ENCODE peak calls at places on chromosome 14, in nine cellular contexts. J is NCI-H774; U is GM10248; O is M059J; A is stimulated activated CD8-positive, alpha-beta memory T cell treated with anti-CD3 and anti-CD28 coated beads, Interleukin-15, amount 100 ng/mL, for 24 hours; I is cerebellar cortex; V is B cell; N is upper lobe of right lung; C is activated naive CD4-positive, alpha-beta T cell treated with Interleukin-2 at 50 U/mL for 16 hours. M is an unnamed sample.

GRCh38 chr14:81200041-81200440 is 20.7 kb downstream of the GTF2A1 start:
- DNase-seq in J (no peak), U (no peak), O (no peak), A (no peak), I (no peak), V (no peak), N (no peak), C (peak), M (no peak)

GRCh38 chr14:81771876-81772275 is 238.2 kb upstream of the SEL1L start:
- DNase-seq in J (no peak), U (no peak), O (no peak), A (no peak), I (no peak), V (no peak), N (no peak), C (no peak), M (no peak)

GRCh38 chr14:69848903-69849391 is 30.3 kb upstream of the SMOC1 start:
- DNase-seq in J (peak), U (no peak), O (no peak), A (no peak), I (no peak), V (no peak), N (no peak), C (no peak), M (no peak)

GRCh38 chr14:77124345-77125274 is 17.0 kb downstream of the ZDHHC22 start:
- DNase-seq in J (peak), U (peak), O (peak), A (no peak), I (peak), V (peak), N (peak), C (peak), M (peak)

GRCh38 chr14:104373055-104373854 is 206.3 kb upstream of the C14orf180 start:
- DNase-seq in J (peak), U (no peak), O (no peak), A (no peak), I (no peak), V (no peak), N (no peak), C (no peak), M (no peak)

GRCh38 chr14:44649056-44649455 is 142.0 kb upstream of the FSCB start:
- DNase-seq in J (no peak), U (no peak), O (no peak), A (no peak), I (no peak), V (no peak), N (no peak), C (no peak), M (no peak)

GRCh38 chr14:28952707-28953106 is 186.1 kb downstream of the FOXG1 start:
- DNase-seq in J (peak), U (no peak), O (no peak), A (no peak), I (no peak), V (no peak), N (no peak), C (no peak), M (no peak)

GRCh38 chr14:100262545-100262944 is 23.6 kb downstream of the YY1 start:
- DNase-seq in J (no peak), U (no peak), O (no peak), A (no peak), I (no peak), V (no peak), N (no peak), C (no peak), M (no peak)

GRCh38 chr14:53278602-53279506 is 125.7 kb upstream of the DDHD1 start:
- DNase-seq in J (no peak), U (no peak), O (peak), A (no peak), I (no peak), V (no peak), N (no peak), C (no peak), M (no peak)

GRCh38 chr14:21068521-21069387 is 1.4 kb upstream of the ARHGEF40 start:
- DNase-seq in J (peak), U (peak), O (peak), A (no peak), I (peak), V (peak), N (no peak), C (peak), M (peak)

GRCh38 chr14:94144765-94145164 is 15.4 kb upstream of the IFI27L2 start:
- DNase-seq in J (no peak), U (no peak), O (no peak), A (no peak), I (peak), V (no peak), N (no peak), C (no peak), M (no peak)

GRCh38 chr14:92481811-92482559 is 31.6 kb upstream of the RIN3 start:
- DNase-seq in J (no peak), U (no peak), O (no peak), A (no peak), I (no peak), V (no peak), N (no peak), C (no peak), M (no peak)

GRCh38 chr14:94041551-94042346 is 15.6 kb downstream of the OTUB2 start:
- DNase-seq in J (no peak), U (no peak), O (no peak), A (no peak), I (no peak), V (no peak), N (peak), C (no peak), M (no peak)

GRCh38 chr14:26636571-26636970 is 38.7 kb upstream of the NOVA1 start:
- DNase-seq in J (no peak), U (no peak), O (no peak), A (no peak), I (peak), V (no peak), N (no peak), C (no peak), M (no peak)

GRCh38 chr14:25049559-25050493 is at the start of gene STXBP6:
- DNase-seq in J (peak), U (peak), O (peak), A (no peak), I (no peak), V (peak), N (peak), C (no peak), M (peak)

GRCh38 chr14:68779761-68780323 is 13.0 kb downstream of the ZFP36L1 start:
- DNase-seq in J (no peak), U (no peak), O (peak), A (no peak), I (no peak), V (no peak), N (no peak), C (peak), M (no peak)

GRCh38 chr14:74712499-74713394 is at the start of the genes AREL1 and FCF1:
- DNase-seq in J (no peak), U (peak), O (peak), A (peak), I (peak), V (peak), N (peak), C (peak), M (peak)

GRCh38 chr14:38623661-38624060 is 367.8 kb upstream of the CLEC14A start:
- DNase-seq in J (no peak), U (no peak), O (peak), A (no peak), I (no peak), V (no peak), N (no peak), C (no peak), M (no peak)

GRCh38 chr14:42687421-42687820 is 1080.7 kb downstream of the LRFN5 start:
- DNase-seq in J (no peak), U (no peak), O (no peak), A (no peak), I (no peak), V (no peak), N (no peak), C (no peak), M (no peak)

GRCh38 chr14:61260939-61261776 is 20.0 kb downstream of the TMEM30B start:
- DNase-seq in J (peak), U (no peak), O (peak), A (no peak), I (no peak), V (no peak), N (no peak), C (no peak), M (no peak)

GRCh38 chr14:90903101-90903500 is 86.9 kb upstream of the TTC7B start:
- DNase-seq in J (peak), U (peak), O (peak), A (no peak), I (peak), V (peak), N (no peak), C (peak), M (peak)

GRCh38 chr14:25041898-25042297 is 8.0 kb downstream of the STXBP6 start:
- DNase-seq in J (peak), U (no peak), O (peak), A (no peak), I (no peak), V (no peak), N (no peak), C (no peak), M (no peak)

GRCh38 chr14:32072701-32073100 is 4.4 kb upstream of the ARHGAP5 start:
- DNase-seq in J (no peak), U (no peak), O (no peak), A (no peak), I (no peak), V (no peak), N (no peak), C (no peak), M (no peak)

GRCh38 chr14:79369359-79370332 is 841.7 kb downstream of the DIO2 start:
- DNase-seq in J (no peak), U (no peak), O (peak), A (no peak), I (no peak), V (no peak), N (no peak), C (no peak), M (no peak)

GRCh38 chr14:22900088-22900799 is 17.2 kb downstream of the REM2 start:
- DNase-seq in J (no peak), U (peak), O (peak), A (no peak), I (peak), V (peak), N (no peak), C (peak), M (peak)

GRCh38 chr14:52522033-52522432 is 30.3 kb downstream of the TXNDC16 start:
- DNase-seq in J (no peak), U (no peak), O (no peak), A (no peak), I (no peak), V (no peak), N (no peak), C (no peak), M (no peak)

GRCh38 chr14:32578181-32578580 is 249.1 kb downstream of the AKAP6 start:
- DNase-seq in J (no peak), U (peak), O (no peak), A (no peak), I (no peak), V (no peak), N (no peak), C (no peak), M (peak)

GRCh38 chr14:63573579-63573978 is 30.4 kb upstream of the PPP2R5E start:
- DNase-seq in J (no peak), U (no peak), O (peak), A (no peak), I (no peak), V (no peak), N (no peak), C (no peak), M (no peak)

M was measured in GM13977.